ENCODE peak calls at places on chromosome 18, in five cellular contexts. Z is cardiac muscle cell, S is T-helper 17 cell, L is MG63, I is WTC11. X is an unnamed sample.

GRCh38 chr18:26487437-26487836 is 60.9 kb downstream of the KCTD1 start:
- DNase-seq in Z (peak), S (no peak), L (no peak), I (no peak), X (no peak)

GRCh38 chr18:58785171-58785805 is 79.4 kb upstream of the ZNF532 start:
- DNase-seq in Z (peak), S (no peak), L (peak), I (no peak), X (no peak)

GRCh38 chr18:3923750-3924149 is 473.8 kb downstream of the TGIF1 start:
- DNase-seq in Z (peak), S (no peak), L (no peak), I (no peak), X (no peak)

GRCh38 chr18:61946449-61946848 is 53.6 kb upstream of the RNF152 start:
- DNase-seq in Z (no peak), S (no peak), L (no peak), I (no peak), X (no peak)

GRCh38 chr18:49022311-49023280 is 71.8 kb upstream of the SMAD7 start:
- DNase-seq in Z (no peak), S (no peak), L (no peak), I (no peak), X (no peak)

GRCh38 chr18:35267809-35268208 is 22.2 kb downstream of the ZSCAN30 start:
- DNase-seq in Z (no peak), S (no peak), L (no peak), I (no peak), X (no peak)

GRCh38 chr18:3525870-3526420 is 76.0 kb downstream of the TGIF1 start:
- DNase-seq in Z (peak), S (no peak), L (no peak), I (no peak), X (no peak)

GRCh38 chr18:62603211-62603610 is 80.4 kb downstream of the ZCCHC2 start:
- DNase-seq in Z (no peak), S (no peak), L (no peak), I (no peak), X (no peak)

GRCh38 chr18:75109819-75110218 is 99.1 kb downstream of the PTGR3 start:
- DNase-seq in Z (no peak), S (no peak), L (no peak), I (no peak), X (no peak)

GRCh38 chr18:76380791-76381405 is 114.1 kb downstream of the ZNF516 start:
- DNase-seq in Z (no peak), S (no peak), L (no peak), I (peak), X (peak)

GRCh38 chr18:59556265-59556664 is 141.0 kb downstream of the CCBE1 start:
- DNase-seq in Z (peak), S (no peak), L (no peak), I (no peak), X (no peak)

GRCh38 chr18:50356036-50356945 is 18.6 kb upstream of the SKA1 start:
- DNase-seq in Z (peak), S (no peak), L (no peak), I (no peak), X (no peak)

GRCh38 chr18:7168408-7168807 is 50.8 kb upstream of the LAMA1 start:
- DNase-seq in Z (no peak), S (no peak), L (no peak), I (no peak), X (no peak)

GRCh38 chr18:56019908-56020307 is 431.9 kb upstream of the TCF4 start:
- DNase-seq in Z (no peak), S (no peak), L (no peak), I (no peak), X (no peak)

GRCh38 chr18:73552171-73552570 is 595.5 kb downstream of the FBXO15 start:
- DNase-seq in Z (no peak), S (no peak), L (no peak), I (no peak), X (no peak)

GRCh38 chr18:75170022-75170789 is 38.7 kb downstream of the PTGR3 start:
- DNase-seq in Z (no peak), S (no peak), L (no peak), I (no peak), X (no peak)

GRCh38 chr18:45081579-45082181 is 401.0 kb downstream of the SETBP1 start:
- DNase-seq in Z (peak), S (no peak), L (no peak), I (no peak), X (no peak)

GRCh38 chr18:78868330-78869316 is 111.0 kb upstream of the SALL3 start:
- DNase-seq in Z (no peak), S (no peak), L (no peak), I (no peak), X (no peak)

GRCh38 chr18:77132369-77133050 is at the start of gene MBP:
- DNase-seq in Z (no peak), S (peak), L (no peak), I (peak), X (no peak)

GRCh38 chr18:61683856-61684255 is 209.0 kb downstream of the RNF152 start:
- DNase-seq in Z (no peak), S (no peak), L (no peak), I (no peak), X (no peak)

GRCh38 chr18:43705850-43706249 is 428.6 kb upstream of the SYT4 start:
- DNase-seq in Z (no peak), S (no peak), L (no peak), I (no peak), X (no peak)

GRCh38 chr18:37553633-37554398 is 11.8 kb downstream of the CELF4 start:
- DNase-seq in Z (no peak), S (no peak), L (no peak), I (peak), X (no peak)

GRCh38 chr18:45448871-45449270 is 166.4 kb upstream of the SLC14A2 start:
- DNase-seq in Z (no peak), S (no peak), L (no peak), I (no peak), X (no peak)